ENCODE peak calls at places on chromosomes 12 and 14, in nine cellular contexts. S is left colon; U is stimulated activated CD8-positive, alpha-beta memory T cell treated with anti-CD3 and anti-CD28 coated beads, Interleukin-7, amount 100 ng/mL, for 1 hour; J is GM03348; M is cardiac muscle cell; H is GM10248; V is HAP-1; F is RPMI8226; O is uterus. E is an unnamed sample.

GRCh38 chr14:102050625-102051024 is 36.2 kb downstream of the HSP90AA1 start:
- DNase-seq in S (no peak), U (no peak), J (no peak), M (no peak), H (no peak), V (no peak), F (no peak), O (no peak), E (no peak)

GRCh38 chr12:48929551-48929950 is 4.3 kb upstream of the FKBP11 start:
- DNase-seq in S (no peak), U (no peak), J (no peak), M (no peak), H (no peak), V (no peak), F (no peak), O (no peak), E (no peak)

GRCh38 chr12:95674631-95675030 is 115.9 kb downstream of the NTN4 start:
- DNase-seq in S (no peak), U (no peak), J (no peak), M (peak; percentile 60), H (no peak), V (peak; percentile 87), F (peak; percentile 75), O (no peak), E (no peak)

GRCh38 chr14:74414380-74414779 is 11.6 kb downstream of the SYNDIG1L start:
- DNase-seq in S (no peak), U (no peak), J (no peak), M (no peak), H (no peak), V (no peak), F (no peak), O (no peak), E (no peak)

GRCh38 chr12:56785141-56785865 is 22.2 kb downstream of the HSD17B6 start:
- DNase-seq in S (no peak), U (no peak), J (no peak), M (no peak), H (no peak), V (no peak), F (no peak), O (no peak), E (no peak)

GRCh38 chr12:58915634-58916033 is 4.7 kb downstream of the LRIG3 start:
- DNase-seq in S (peak; percentile 59), U (no peak), J (peak; percentile 71), M (peak; percentile 64), H (no peak), V (no peak), F (no peak), O (peak; percentile 58), E (no peak)

GRCh38 chr12:91991397-91992187 is 154.1 kb downstream of the BTG1 start:
- DNase-seq in S (no peak), U (no peak), J (no peak), M (no peak), H (peak; percentile 26), V (no peak), F (no peak), O (no peak), E (no peak)

GRCh38 chr14:56208520-56208919 is 90.3 kb downstream of the PELI2 start:
- DNase-seq in S (no peak), U (no peak), J (no peak), M (no peak), H (no peak), V (no peak), F (no peak), O (no peak), E (no peak)

GRCh38 chr12:112359290-112359689 is 22.9 kb downstream of the HECTD4 start:
- DNase-seq in S (no peak), U (no peak), J (no peak), M (no peak), H (no peak), V (no peak), F (no peak), O (no peak), E (no peak)

GRCh38 chr12:4164591-4165558 is 108.7 kb upstream of the CCND2 start:
- DNase-seq in S (peak; percentile 58), U (no peak), J (peak; percentile 46), M (peak; percentile 74), H (peak; percentile 76), V (no peak), F (peak; percentile 29), O (peak; percentile 43), E (no peak)

GRCh38 chr12:58413794-58414193 is 472.4 kb downstream of the ATP23 start:
- DNase-seq in S (no peak), U (no peak), J (no peak), M (peak; percentile 85), H (no peak), V (no peak), F (no peak), O (no peak), E (no peak)

GRCh38 chr12:109288571-109288970 is 20.5 kb downstream of the FOXN4 start:
- DNase-seq in S (no peak), U (no peak), J (no peak), M (no peak), H (no peak), V (no peak), F (no peak), O (no peak), E (no peak)

GRCh38 chr12:120709976-120710804 is at the start of gene UNC119B:
- DNase-seq in S (peak; percentile 82), U (peak; percentile 47), J (peak; percentile 95), M (peak; percentile 61), H (peak; percentile 88), V (peak; percentile 39), F (peak; percentile 60), O (peak; percentile 70), E (no peak)

GRCh38 chr14:46490150-46490769 is 161.3 kb downstream of the RPL10L start:
- DNase-seq in S (no peak), U (no peak), J (no peak), M (peak; percentile 1), H (peak; percentile 6), V (no peak), F (peak; percentile 62), O (no peak), E (no peak)

GRCh38 chr12:131916306-131917138 is 12.6 kb upstream of the PUS1 start:
- DNase-seq in S (no peak), U (no peak), J (no peak), M (no peak), H (no peak), V (no peak), F (no peak), O (no peak), E (no peak)

GRCh38 chr12:123936956-123937706 is 35.5 kb downstream of the CCDC92 start:
- DNase-seq in S (no peak), U (no peak), J (no peak), M (no peak), H (no peak), V (no peak), F (no peak), O (no peak), E (no peak)

GRCh38 chr12:76275511-76276093 is 72.6 kb downstream of the BBS10 start:
- DNase-seq in S (no peak), U (no peak), J (no peak), M (peak; percentile 27), H (no peak), V (no peak), F (no peak), O (no peak), E (no peak)

GRCh38 chr12:58668233-58668632 is 252.1 kb downstream of the LRIG3 start:
- DNase-seq in S (no peak), U (no peak), J (no peak), M (no peak), H (no peak), V (no peak), F (no peak), O (no peak), E (no peak)

GRCh38 chr14:95265106-95266094 is 54.3 kb downstream of the CLMN start:
- DNase-seq in S (no peak), U (no peak), J (peak; percentile 60), M (peak; percentile 93), H (peak; percentile 77), V (no peak), F (peak; percentile 71), O (peak; percentile 32), E (peak; percentile 95)

GRCh38 chr12:122318607-122319311 is 52.5 kb upstream of the VPS33A start:
- DNase-seq in S (no peak), U (no peak), J (peak; percentile 90), M (peak; percentile 96), H (no peak), V (no peak), F (no peak), O (no peak), E (no peak)

GRCh38 chr12:78398750-78399149 is 465.8 kb upstream of the SYT1 start:
- DNase-seq in S (no peak), U (no peak), J (no peak), M (no peak), H (no peak), V (no peak), F (no peak), O (no peak), E (no peak)

GRCh38 chr14:86796221-86797074 is 1196.5 kb downstream of the GALC start:
- DNase-seq in S (no peak), U (no peak), J (peak; percentile 38), M (peak; percentile 43), H (no peak), V (no peak), F (no peak), O (no peak), E (no peak)

GRCh38 chr12:71195338-71195896 is 37.6 kb upstream of the TSPAN8 start:
- DNase-seq in S (no peak), U (no peak), J (no peak), M (no peak), H (no peak), V (no peak), F (no peak), O (no peak), E (no peak)

GRCh38 chr14:93997082-93997481 is at the start of gene CCDC197:
- DNase-seq in S (no peak), U (no peak), J (no peak), M (no peak), H (no peak), V (no peak), F (no peak), O (no peak), E (no peak)

GRCh38 chr14:79627058-79627457 is 584.2 kb downstream of the DIO2 start:
- DNase-seq in S (no peak), U (no peak), J (no peak), M (no peak), H (no peak), V (no peak), F (no peak), O (no peak), E (no peak)

GRCh38 chr12:111413442-111414086 is 7.8 kb downstream of the SH2B3 start:
- DNase-seq in S (no peak), U (no peak), J (peak; percentile 57), M (peak; percentile 60), H (no peak), V (no peak), F (no peak), O (no peak), E (no peak)

GRCh38 chr14:93044116-93044515 is 71.6 kb downstream of the ITPK1 start:
- DNase-seq in S (no peak), U (no peak), J (no peak), M (no peak), H (no peak), V (no peak), F (no peak), O (no peak), E (no peak)

GRCh38 chr12:47560408-47560807 is 145.4 kb downstream of the RPAP3 start:
- DNase-seq in S (no peak), U (no peak), J (no peak), M (no peak), H (no peak), V (no peak), F (no peak), O (no peak), E (no peak)

GRCh38 chr12:123712780-123713319 is 697 bp downstream of the ATP6V0A2 start:
- DNase-seq in S (peak; percentile 9), U (no peak), J (no peak), M (peak; percentile 8), H (no peak), V (no peak), F (no peak), O (no peak), E (no peak)

GRCh38 chr12:124188059-124188458 is 106.8 kb upstream of the RFLNA start:
- DNase-seq in S (no peak), U (no peak), J (no peak), M (no peak), H (no peak), V (no peak), F (no peak), O (no peak), E (no peak)

GRCh38 chr12:3533703-3534386 is 42.8 kb downstream of the PRMT8 start:
- DNase-seq in S (peak; percentile 42), U (no peak), J (no peak), M (peak; percentile 18), H (no peak), V (no peak), F (peak; percentile 63), O (no peak), E (no peak)